ENCODE peak calls at places on chromosomes 2 and 18, in four cellular contexts. S is sigmoid colon, K is spleen, F is transverse colon. D is an unnamed sample.

GRCh38 chr2:216589779-216590178 is 43.4 kb upstream of the IGFBP2 start:
- DNase-seq in S (no peak), K (no peak), F (no peak), D (no peak)

GRCh38 chr18:13112982-13113381 is 105.6 kb upstream of the LDLRAD4 start:
- DNase-seq in F (peak; percentile 47), K (no peak), S (peak; percentile 81), D (no peak)

GRCh38 chr2:149050188-149050587 is 11.7 kb downstream of the LYPD6B start:
- DNase-seq in S (no peak), F (no peak), K (no peak), D (peak; percentile 34)

GRCh38 chr2:233446616-233447305 is 92.5 kb downstream of the DGKD start:
- DNase-seq in K (peak; percentile 52), F (peak; percentile 5), S (no peak), D (no peak)

GRCh38 chr2:176913955-176914354 is 298.6 kb upstream of the HNRNPA3 start:
- DNase-seq in F (no peak), K (no peak), S (no peak), D (no peak)

GRCh38 chr2:8298783-8299182 is 383.1 kb upstream of the ID2 start:
- DNase-seq in S (peak; percentile 71), K (no peak), F (no peak), D (no peak)

GRCh38 chr2:32812316-32812715 is 134.4 kb upstream of the LTBP1 start:
- DNase-seq in S (no peak), F (no peak), K (no peak), D (no peak)

GRCh38 chr2:54626131-54626530 is 97.3 kb upstream of the EML6 start:
- DNase-seq in K (no peak), S (no peak), F (no peak), D (no peak)

GRCh38 chr2:200810252-200810650 is 1.5 kb upstream of the BZW1 start:
- DNase-seq in S (no peak), K (no peak), F (no peak), D (no peak)
- TF ChIP-seq POLR2AphosphoS5 in S (no peak), K (no peak), F (no peak), D (no peak)

GRCh38 chr2:85405076-85405402 is 5.1 kb downstream of the CAPG start:
- DNase-seq in S (no peak), K (no peak), F (no peak), D (no peak)
- H3K4me3 ChIP-seq in S (no peak overlapping the region), K (no peak overlapping the region), F (no peak overlapping the region), D (no peak overlapping the region)

DNA sequence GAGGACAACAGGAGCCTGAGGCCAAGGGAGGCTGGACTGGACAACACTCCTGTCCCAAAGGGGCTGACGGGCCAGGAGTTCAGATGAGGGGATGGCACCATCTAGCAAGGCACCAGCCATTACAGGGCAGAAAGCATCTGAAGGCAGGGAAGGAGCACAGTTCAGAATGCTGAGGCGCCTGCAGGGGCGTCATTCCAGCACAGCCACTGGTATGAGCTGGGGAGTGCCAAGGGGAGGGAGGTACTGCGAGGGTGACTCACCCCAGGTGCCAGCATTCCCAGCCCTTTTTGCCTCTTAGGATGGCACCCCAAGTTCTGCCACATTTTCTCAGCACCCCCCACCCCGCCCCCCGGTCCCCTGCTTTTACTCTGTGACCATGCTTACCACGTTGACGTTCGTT is 129.8 kb upstream of the EPAS1 start:
- DNase-seq in S (no peak), K (no peak), F (no peak), D (no peak)
- H3K4me1 ChIP-seq in S (peaks cover 46% of the 10 kb centered on the region), K (peaks cover 6% of the 10 kb centered on the region), F (peaks cover 22% of the 10 kb centered on the region), D (peaks cover 56% of the 10 kb centered on the region)

DNA sequence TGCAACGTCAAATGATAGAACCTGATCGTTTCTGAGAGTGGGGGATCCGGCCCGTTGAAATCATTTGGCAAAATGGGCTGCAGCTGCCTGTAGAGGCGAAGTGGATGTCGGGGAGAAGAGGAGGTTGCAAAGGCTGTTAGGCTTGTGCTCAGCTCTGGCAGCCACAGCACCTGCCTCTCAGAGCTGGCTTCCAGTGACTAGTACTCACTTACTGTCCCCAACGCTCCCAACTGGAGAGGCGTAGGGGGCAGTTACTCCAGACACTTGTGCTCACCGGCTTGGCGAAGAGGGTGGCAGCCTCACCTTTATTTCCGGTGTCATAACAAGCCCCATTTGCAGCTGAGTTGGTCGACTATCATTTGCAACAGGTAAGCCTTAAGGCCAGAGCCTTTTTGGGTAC is 37.9 kb downstream of the NCK2 start:
- DNase-seq in F (no peak), S (no peak), K (no peak), D (no peak)
- TF ChIP-seq POLR2AphosphoS5 in F (no peak), S (no peak), K (no peak), D (no peak)

GRCh38 chr2:63056309-63057065 is 5.9 kb downstream of the OTX1 start:
- DNase-seq in S (peak; percentile 60), F (peak; percentile 46), K (peak; percentile 83), D (no peak)
- H3K4me3 ChIP-seq in S (no peak overlapping the region), F (no peak overlapping the region), K (peak overlapping the region; percentile 5), D (peak overlapping the region; percentile 11)

DNA sequence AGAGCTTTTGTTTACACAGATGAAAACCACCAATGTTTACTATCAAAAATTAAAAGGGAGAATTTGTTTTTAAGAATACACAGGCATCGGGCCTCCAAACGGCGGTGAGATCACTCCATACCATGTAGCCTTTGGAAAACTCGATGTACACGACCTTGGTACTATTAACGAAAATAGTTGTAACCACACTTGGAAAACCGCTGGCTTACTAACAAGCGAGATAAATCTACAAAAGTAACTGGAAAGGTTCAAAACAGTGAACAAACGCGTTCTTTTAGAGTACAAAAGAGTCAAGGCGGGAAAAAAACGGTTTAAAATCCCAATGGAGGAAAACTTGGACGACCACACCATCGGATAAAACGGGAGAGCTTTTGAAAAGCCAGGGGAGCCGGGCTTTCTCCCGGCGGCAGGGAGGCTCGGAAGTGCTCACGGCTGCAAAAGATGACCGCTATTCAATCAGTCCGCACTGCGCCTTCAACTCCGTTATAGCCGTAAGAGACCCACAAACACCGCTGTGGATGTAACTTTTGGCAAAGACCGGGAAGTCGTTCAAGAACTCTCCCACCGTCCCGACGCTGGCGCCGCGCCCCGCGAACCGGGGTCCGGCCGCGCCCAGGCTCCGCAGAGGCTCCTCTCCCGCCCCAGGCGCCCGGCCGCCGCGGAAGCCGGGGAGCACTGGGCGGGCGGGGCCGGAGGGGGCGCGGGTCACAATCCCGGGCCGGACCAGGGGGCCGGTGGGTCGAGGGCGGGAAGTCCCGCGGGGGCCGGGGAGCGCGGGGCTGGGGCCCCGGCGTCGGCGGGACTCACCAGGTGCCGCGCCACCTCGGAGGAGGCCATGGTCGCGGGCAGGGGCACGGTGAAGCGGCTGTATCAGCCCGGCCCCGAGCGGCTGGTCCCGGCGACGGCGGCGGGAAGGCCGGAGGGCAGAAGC is 510 bp downstream of the SEPTIN10 start:
- DNase-seq in K (no peak), F (peak; percentile 63), S (peak; percentile 87), D (no peak)
- H3K4me1 ChIP-seq in K (peaks cover 28% of the 10 kb centered on the region), F (peaks cover 62% of the 10 kb centered on the region), S (peaks cover 63% of the 10 kb centered on the region), D (peaks cover 78% of the 10 kb centered on the region)

GRCh38 chr2:152924722-152925121 is 206.3 kb downstream of the ARL6IP6 start:
- DNase-seq in K (no peak), S (peak; percentile 79), F (no peak), D (no peak)
- TF ChIP-seq POLR2AphosphoS5 in K (no peak), S (peak; percentile 10), F (no peak), D (peak; percentile 41)